ENCODE peak calls at places on chromosomes 3 and 15, in ten cellular contexts. J, A, H, D, E, F, O, L, U and R are unnamed samples. For H3K9me3, the result is how much of the 10 kb centered on the place peaks cover.

GRCh38 chr3:108780235-108780634 is 23.0 kb upstream of the RETNLB start:
- DNase-seq in J (no peak), A (no peak), H (peak), D (no peak), E (no peak), F (no peak), O (no peak), L (no peak), U (no peak), R (no peak)

GRCh38 chr3:45940781-45941365 is 2.4 kb upstream of the CXCR6 start:
- DNase-seq in J (no peak), A (no peak), H (no peak), D (no peak), E (no peak), F (no peak), O (no peak), L (no peak), U (no peak), R (no peak)

GRCh38 chr3:123935830-123936229 is 25.2 kb downstream of the CCDC14 start:
- DNase-seq in J (no peak), A (no peak), H (no peak), D (no peak), E (no peak), F (no peak), O (no peak), L (no peak), U (no peak), R (no peak)

GRCh38 chr3:77620009-77620408 is 580.1 kb downstream of the ROBO2 start:
- DNase-seq in J (no peak), A (no peak), H (no peak), D (no peak), E (no peak), F (no peak), O (no peak), L (no peak), U (no peak), R (no peak)

GRCh38 chr3:196969001-196969659 is 497 bp upstream of the PIGZ start:
- DNase-seq in J (peak), A (peak), H (peak), D (no peak), E (peak), F (no peak), O (peak), L (no peak), U (no peak), R (peak)

GRCh38 chr3:101036213-101036618 is 43.0 kb upstream of the ABI3BP start:
- DNase-seq in J (no peak), A (peak), H (no peak), D (peak), E (no peak), F (peak), O (no peak), L (peak), U (no peak), R (no peak)

GRCh38 chr3:79361748-79362378 is 405.9 kb downstream of the ROBO1 start:
- DNase-seq in J (peak), A (no peak), H (no peak), D (no peak), E (no peak), F (peak), O (no peak), L (peak), U (no peak), R (peak)

GRCh38 chr3:38549486-38549885 is 53.3 kb downstream of the EXOG start:
- DNase-seq in J (no peak), A (no peak), H (no peak), D (peak), E (peak), F (no peak), O (no peak), L (no peak), U (no peak), R (no peak)

GRCh38 chr3:126245811-126246727 is 65.7 kb upstream of the ALDH1L1 start:
- DNase-seq in J (peak), A (peak), H (no peak), D (no peak), E (peak), F (peak), O (no peak), L (no peak), U (peak), R (peak)

GRCh38 chr3:118772036-118773030 is 262.3 kb downstream of the IGSF11 start:
- DNase-seq in J (no peak), A (no peak), H (no peak), D (no peak), E (no peak), F (no peak), O (no peak), L (no peak), U (no peak), R (no peak)

GRCh38 chr3:195715583-195716266 is 5.1 kb upstream of the MUC20 start:
- DNase-seq in J (no peak), A (peak), H (no peak), D (no peak), E (no peak), F (peak), O (no peak), L (no peak), U (no peak), R (no peak)

GRCh38 chr3:194031867-194032635 is 103.9 kb upstream of the HES1 start:
- DNase-seq in J (no peak), A (peak), H (no peak), D (no peak), E (no peak), F (no peak), O (no peak), L (no peak), U (no peak), R (no peak)

GRCh38 chr3:39141211-39141995 is 12.0 kb downstream of the CSRNP1 start:
- DNase-seq in J (no peak), A (peak), H (no peak), D (no peak), E (no peak), F (no peak), O (no peak), L (no peak), U (peak), R (peak)

GRCh38 chr15:64289550-64289949 is 66.4 kb downstream of the CSNK1G1 start:
- DNase-seq in J (no peak), A (no peak), H (no peak), D (no peak), E (no peak), F (no peak), O (no peak), L (no peak), U (no peak), R (no peak)

GRCh38 chr3:160473233-160473632 is 23.6 kb upstream of the TRIM59 start:
- DNase-seq in J (no peak), A (no peak), H (no peak), D (no peak), E (no peak), F (no peak), O (no peak), L (no peak), U (no peak), R (no peak)

GRCh38 chr3:48222616-48223513 is at the start of gene CAMP:
- DNase-seq in J (peak), A (peak), H (no peak), D (peak), E (peak), F (peak), O (peak), L (no peak), U (no peak), R (no peak)

GRCh38 chr15:72128360-72128759 is 10.2 kb downstream of the SENP8 start:
- DNase-seq in J (no peak), A (no peak), H (no peak), D (no peak), E (no peak), F (no peak), O (no peak), L (no peak), U (no peak), R (no peak)

GRCh38 chr15:60130398-60130797 is 126.3 kb downstream of the FOXB1 start:
- DNase-seq in J (no peak), A (no peak), H (no peak), D (no peak), E (no peak), F (no peak), O (no peak), L (no peak), U (no peak), R (no peak)

GRCh38 chr3:77815467-77815866 is 775.6 kb downstream of the ROBO2 start:
- DNase-seq in J (no peak), A (no peak), H (no peak), D (no peak), E (no peak), F (peak), O (no peak), L (no peak), U (no peak), R (no peak)

GRCh38 chr3:188627652-188628051 is 473.7 kb downstream of the LPP start:
- DNase-seq in J (no peak), A (no peak), H (no peak), D (no peak), E (no peak), F (no peak), O (no peak), L (no peak), U (no peak), R (no peak)

GRCh38 chr3:141863497-141863896 is 12.9 kb upstream of the ATP1B3 start:
- DNase-seq in J (no peak), A (no peak), H (no peak), D (no peak), E (no peak), F (no peak), O (no peak), L (no peak), U (no peak), R (no peak)

GRCh38 chr15:58424722-58425121 is 7.1 kb upstream of the LIPC start:
- DNase-seq in J (no peak), A (no peak), H (no peak), D (no peak), E (no peak), F (no peak), O (no peak), L (no peak), U (no peak), R (no peak)

GRCh38 chr3:77319711-77320110 is 279.8 kb downstream of the ROBO2 start:
- DNase-seq in J (peak), A (no peak), H (no peak), D (no peak), E (no peak), F (peak), O (no peak), L (no peak), U (no peak), R (no peak)

GRCh38 chr15:70038730-70039392 is 58.9 kb downstream of the TLE3 start:
- DNase-seq in J (no peak), A (no peak), H (no peak), D (no peak), E (no peak), F (no peak), O (no peak), L (no peak), U (no peak), R (no peak)

GRCh38 chr3:14143826-14144225 is 19.0 kb downstream of the TMEM43 start:
- DNase-seq in J (no peak), A (no peak), H (no peak), D (peak), E (no peak), F (peak), O (no peak), L (no peak), U (no peak), R (peak)

GRCh38 chr3:56536735-56537134 is 20.2 kb upstream of the CCDC66 start:
- DNase-seq in J (no peak), A (no peak), H (no peak), D (no peak), E (no peak), F (no peak), O (no peak), L (no peak), U (no peak), R (no peak)

GRCh38 chr15:101158166-101159095 is 93.4 kb downstream of the CHSY1 start:
- DNase-seq in J (no peak), A (no peak), H (no peak), D (no peak), E (no peak), F (no peak), O (no peak), L (no peak), U (no peak), R (no peak)

GRCh38 chr3:160400631-160401150 is 1.2 kb downstream of the SMC4 start:
- DNase-seq in J (peak), A (peak), H (peak), D (no peak), E (peak), F (no peak), O (peak), L (no peak), U (peak), R (peak)

GRCh38 chr15:48645558-48646330 is at the start of gene FBN1:
- DNase-seq in J (no peak), A (peak), H (no peak), D (peak), E (peak), F (peak), O (peak), L (peak), U (peak), R (peak)

GRCh38 chr3:58666683-58667082 is at the start of gene FAM3D:
- DNase-seq in J (no peak), A (no peak), H (no peak), D (no peak), E (peak), F (no peak), O (no peak), L (no peak), U (no peak), R (peak)

GRCh38 chr3:58667704-58668103 is 1.1 kb upstream of the FAM3D start:
- DNase-seq in J (no peak), A (no peak), H (no peak), D (no peak), E (no peak), F (no peak), O (no peak), L (no peak), U (no peak), R (no peak)

GRCh38 chr3:58668247-58668646 is 1.7 kb upstream of the FAM3D start:
- DNase-seq in J (no peak), A (no peak), H (no peak), D (no peak), E (no peak), F (no peak), O (no peak), L (no peak), U (no peak), R (no peak)

GRCh38 chr3:58665410-58665809 is 1.2 kb downstream of the FAM3D start:
- DNase-seq in J (no peak), A (no peak), H (no peak), D (no peak), E (no peak), F (no peak), O (no peak), L (no peak), U (no peak), R (no peak)

DNA sequence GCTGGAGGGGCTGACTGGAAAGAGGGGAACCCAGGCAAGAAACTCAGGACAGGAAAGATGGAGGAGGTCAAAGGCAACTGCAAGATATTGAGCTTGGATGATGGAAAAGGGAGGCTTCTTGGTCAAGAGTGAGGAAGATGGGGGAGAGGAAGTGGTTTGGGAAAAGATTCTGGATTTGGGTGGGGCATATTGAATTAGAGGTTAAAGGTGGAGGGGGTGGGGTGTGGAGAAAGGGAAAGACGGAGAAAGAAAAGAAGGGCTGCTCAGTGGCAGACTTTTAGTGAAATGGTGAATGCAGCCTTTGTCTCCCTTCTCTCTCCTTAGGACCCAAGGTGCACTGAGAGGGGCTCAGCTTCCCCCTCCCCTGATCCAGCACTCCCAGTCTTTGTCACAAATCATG is 655 bp upstream of the FAM3D start:
- DNase-seq in J (no peak), A (no peak), H (no peak), D (no peak), E (no peak), F (no peak), O (no peak), L (no peak), U (no peak), R (no peak)
- H3K27ac ChIP-seq in J (no peak), A (no peak), H (no peak), D (no peak), E (no peak), F (no peak), O (no peak), L (no peak), U (no peak), R (no peak)

GRCh38 chr15:24748812-24749439 is 73.4 kb downstream of the NPAP1 start:
- DNase-seq in J (no peak), A (no peak), H (no peak), D (no peak), E (no peak), F (no peak), O (no peak), L (no peak), U (no peak), R (no peak)
- H3K9me3 ChIP-seq in J (under half), A (under half), H (under half), D (under half), E (under half), F (half or more), O (under half), L (under half), U (under half), R (under half)

GRCh38 chr3:138786788-138787276 is 47.9 kb downstream of the PIK3CB start:
- DNase-seq in J (no peak), A (no peak), H (no peak), D (no peak), E (no peak), F (peak), O (no peak), L (no peak), U (no peak), R (no peak)
- H3K27ac ChIP-seq in J (no peak), A (no peak), H (no peak), D (no peak), E (no peak), F (no peak), O (no peak), L (no peak), U (no peak), R (no peak)

GRCh38 chr15:40955930-40956542 is 2.8 kb downstream of the CHAC1 start:
- DNase-seq in J (no peak), A (peak), H (no peak), D (no peak), E (no peak), F (no peak), O (no peak), L (no peak), U (no peak), R (no peak)
- H3K9me3 ChIP-seq in J (under half), A (under half), H (under half), D (under half), E (under half), F (under half), O (under half), L (under half), U (under half), R (under half)

GRCh38 chr15:99401971-99402732 is 150.9 kb downstream of the LRRC28 start:
- DNase-seq in J (no peak), A (no peak), H (no peak), D (no peak), E (no peak), F (no peak), O (no peak), L (no peak), U (no peak), R (no peak)
- H3K27ac ChIP-seq in J (no peak), A (no peak), H (no peak), D (peak), E (peak), F (no peak), O (peak), L (no peak), U (no peak), R (no peak)

DNA sequence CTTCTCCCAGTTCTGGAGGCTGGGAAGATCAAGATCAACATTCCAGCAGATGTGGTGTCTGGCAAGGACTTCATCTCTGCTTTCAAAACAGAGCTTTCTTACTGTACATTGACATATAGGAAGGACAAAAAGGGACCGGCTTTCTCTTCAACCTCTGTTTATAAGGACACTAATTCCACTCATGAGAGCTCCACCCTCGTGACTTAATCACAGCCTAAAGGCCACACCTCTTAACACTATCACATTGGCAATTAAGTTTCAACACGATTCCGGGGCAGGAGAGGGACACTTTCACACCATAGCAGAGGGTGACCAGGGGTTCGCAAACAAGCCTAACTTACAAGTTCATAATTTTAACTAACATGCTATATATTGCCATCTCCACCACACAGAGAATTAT is 231.5 kb downstream of the MAGI1 start:
- DNase-seq in J (no peak), A (no peak), H (no peak), D (no peak), E (no peak), F (no peak), O (no peak), L (no peak), U (no peak), R (no peak)
- H3K9me3 ChIP-seq in J (under half), A (under half), H (under half), D (under half), E (under half), F (under half), O (under half), L (under half), U (under half), R (under half)